ENCODE peak calls at places on chromosomes 7 and 10, in eight cellular contexts. One of them, this sample, is unnamed.

GRCh38 chr10:124745678-124746077 is 1.5 kb upstream of the FAM53B start:
- DNase-seq in foreskin fibroblast: peak
- DNase-seq in HT1080: no peak
- DNase-seq in DND-41: no peak
- DNase-seq in stimulated activated CD4-positive, alpha-beta T cell treated with anti-CD3 and anti-CD28 coated beads, TNF-alpha, amount 100 ng/mL, for 4 hours: no peak
- DNase-seq in CD4-positive, alpha-beta T cell: no peak
- DNase-seq in AG08395: peak
- DNase-seq in T-helper 2 cell: no peak
- DNase-seq in this sample: no peak

GRCh38 chr7:101547022-101547915 is 81.8 kb downstream of the MYL10 start:
- DNase-seq in foreskin fibroblast: no peak
- DNase-seq in HT1080: no peak
- DNase-seq in DND-41: no peak
- DNase-seq in stimulated activated CD4-positive, alpha-beta T cell treated with anti-CD3 and anti-CD28 coated beads, TNF-alpha, amount 100 ng/mL, for 4 hours: no peak
- DNase-seq in CD4-positive, alpha-beta T cell: no peak
- DNase-seq in AG08395: no peak
- DNase-seq in T-helper 2 cell: no peak
- DNase-seq in this sample: no peak

GRCh38 chr7:108079291-108080057 is 50.7 kb downstream of the LAMB4 start:
- DNase-seq in foreskin fibroblast: peak
- DNase-seq in HT1080: peak
- DNase-seq in DND-41: no peak
- DNase-seq in stimulated activated CD4-positive, alpha-beta T cell treated with anti-CD3 and anti-CD28 coated beads, TNF-alpha, amount 100 ng/mL, for 4 hours: no peak
- DNase-seq in CD4-positive, alpha-beta T cell: no peak
- DNase-seq in AG08395: peak
- DNase-seq in T-helper 2 cell: no peak
- DNase-seq in this sample: peak

GRCh38 chr7:48832303-48832845 is 92.0 kb upstream of the CDC14C start:
- DNase-seq in foreskin fibroblast: no peak
- DNase-seq in HT1080: no peak
- DNase-seq in DND-41: no peak
- DNase-seq in stimulated activated CD4-positive, alpha-beta T cell treated with anti-CD3 and anti-CD28 coated beads, TNF-alpha, amount 100 ng/mL, for 4 hours: no peak
- DNase-seq in CD4-positive, alpha-beta T cell: no peak
- DNase-seq in AG08395: no peak
- DNase-seq in T-helper 2 cell: no peak
- DNase-seq in this sample: no peak

GRCh38 chr7:43119371-43120069 is 7.1 kb downstream of the HECW1 start:
- DNase-seq in foreskin fibroblast: peak
- DNase-seq in HT1080: peak
- DNase-seq in DND-41: no peak
- DNase-seq in stimulated activated CD4-positive, alpha-beta T cell treated with anti-CD3 and anti-CD28 coated beads, TNF-alpha, amount 100 ng/mL, for 4 hours: no peak
- DNase-seq in CD4-positive, alpha-beta T cell: no peak
- DNase-seq in AG08395: peak
- DNase-seq in T-helper 2 cell: no peak
- DNase-seq in this sample: peak

GRCh38 chr10:78451592-78451991 is 417.9 kb downstream of the RPS24 start:
- DNase-seq in foreskin fibroblast: no peak
- DNase-seq in HT1080: no peak
- DNase-seq in DND-41: no peak
- DNase-seq in stimulated activated CD4-positive, alpha-beta T cell treated with anti-CD3 and anti-CD28 coated beads, TNF-alpha, amount 100 ng/mL, for 4 hours: no peak
- DNase-seq in CD4-positive, alpha-beta T cell: no peak
- DNase-seq in AG08395: no peak
- DNase-seq in T-helper 2 cell: no peak
- DNase-seq in this sample: no peak

GRCh38 chr10:75944061-75944460 is 512.6 kb downstream of the LRMDA start:
- DNase-seq in foreskin fibroblast: no peak
- DNase-seq in HT1080: no peak
- DNase-seq in DND-41: no peak
- DNase-seq in stimulated activated CD4-positive, alpha-beta T cell treated with anti-CD3 and anti-CD28 coated beads, TNF-alpha, amount 100 ng/mL, for 4 hours: no peak
- DNase-seq in CD4-positive, alpha-beta T cell: no peak
- DNase-seq in AG08395: no peak
- DNase-seq in T-helper 2 cell: no peak
- DNase-seq in this sample: no peak

GRCh38 chr10:101329341-101330032 is 24.5 kb upstream of the BTRC start:
- DNase-seq in foreskin fibroblast: no peak
- DNase-seq in HT1080: no peak
- DNase-seq in DND-41: no peak
- DNase-seq in stimulated activated CD4-positive, alpha-beta T cell treated with anti-CD3 and anti-CD28 coated beads, TNF-alpha, amount 100 ng/mL, for 4 hours: no peak
- DNase-seq in CD4-positive, alpha-beta T cell: no peak
- DNase-seq in AG08395: no peak
- DNase-seq in T-helper 2 cell: no peak
- DNase-seq in this sample: no peak

GRCh38 chr10:68461032-68461431 is 10.7 kb downstream of the DNA2 start:
- DNase-seq in foreskin fibroblast: no peak
- DNase-seq in HT1080: no peak
- DNase-seq in DND-41: no peak
- DNase-seq in stimulated activated CD4-positive, alpha-beta T cell treated with anti-CD3 and anti-CD28 coated beads, TNF-alpha, amount 100 ng/mL, for 4 hours: no peak
- DNase-seq in CD4-positive, alpha-beta T cell: no peak
- DNase-seq in AG08395: no peak
- DNase-seq in T-helper 2 cell: no peak
- DNase-seq in this sample: no peak

GRCh38 chr10:119370972-119371703 is 163.8 kb downstream of the GRK5 start:
- DNase-seq in foreskin fibroblast: peak
- DNase-seq in HT1080: no peak
- DNase-seq in DND-41: no peak
- DNase-seq in stimulated activated CD4-positive, alpha-beta T cell treated with anti-CD3 and anti-CD28 coated beads, TNF-alpha, amount 100 ng/mL, for 4 hours: no peak
- DNase-seq in CD4-positive, alpha-beta T cell: no peak
- DNase-seq in AG08395: peak
- DNase-seq in T-helper 2 cell: no peak
- DNase-seq in this sample: no peak